ENCODE peak calls at places on chromosomes 12 and 14, in five cellular contexts. X is gastrocnemius medialis, S is AG09319, K is ovary, R is AG10803. Z is an unnamed sample.

GRCh38 chr14:49173765-49174373 is 412.3 kb downstream of the RPS29 start:
- DNase-seq in X (no peak), S (peak), K (no peak), R (peak), Z (peak)

GRCh38 chr14:43005807-43006206 is 1399.1 kb downstream of the LRFN5 start:
- DNase-seq in X (no peak), S (no peak), K (no peak), R (no peak), Z (peak)

GRCh38 chr14:81594012-81594411 is 60.4 kb upstream of the SEL1L start:
- DNase-seq in X (peak), S (no peak), K (no peak), R (no peak), Z (peak)

GRCh38 chr12:27179399-27180214 is 64.5 kb upstream of the STK38L start:
- DNase-seq in X (no peak), S (no peak), K (no peak), R (peak), Z (peak)

GRCh38 chr14:82689948-82690347 is 1156.3 kb upstream of the SEL1L start:
- DNase-seq in X (no peak), S (no peak), K (no peak), R (no peak), Z (no peak)

GRCh38 chr12:29103539-29103974 is 45.5 kb upstream of the FAR2 start:
- DNase-seq in X (no peak), S (no peak), K (no peak), R (no peak), Z (no peak)

GRCh38 chr14:54606631-54607133 is 39.8 kb downstream of the SAMD4A start:
- DNase-seq in X (peak), S (peak), K (no peak), R (peak), Z (peak)

GRCh38 chr14:104220225-104221070 is 82.1 kb downstream of the KIF26A start:
- DNase-seq in X (no peak), S (no peak), K (no peak), R (no peak), Z (no peak)

GRCh38 chr12:101166866-101167265 is 43.2 kb downstream of the SLC5A8 start:
- DNase-seq in X (no peak), S (no peak), K (no peak), R (no peak), Z (no peak)

GRCh38 chr12:52442600-52443061 is 8.5 kb upstream of the KRT75 start:
- DNase-seq in X (no peak), S (no peak), K (no peak), R (peak), Z (peak)
- TF ChIP-seq CTCF in X (no peak), S (no peak), K (no peak), R (peak), Z (peak)

GRCh38 chr12:64587447-64587846 is 22.8 kb upstream of the RASSF3 start:
- DNase-seq in X (no peak), S (no peak), K (no peak), R (no peak), Z (no peak)

GRCh38 chr12:64585085-64585484 is 25.2 kb upstream of the RASSF3 start:
- DNase-seq in X (no peak), S (no peak), K (no peak), R (peak), Z (no peak)

GRCh38 chr12:64595863-64596793 is 14.2 kb upstream of the RASSF3 start:
- DNase-seq in X (peak), S (no peak), K (no peak), R (no peak), Z (no peak)

GRCh38 chr12:64590183-64590582 is 20.1 kb upstream of the RASSF3 start:
- DNase-seq in X (no peak), S (no peak), K (no peak), R (no peak), Z (no peak)
- TF ChIP-seq CTCF in X (no peak), S (no peak), K (no peak), R (no peak), Z (no peak)

GRCh38 chr12:7042847-7043246 is 17.7 kb upstream of the C1S start:
- DNase-seq in X (no peak), S (no peak), K (no peak), R (peak), Z (peak)
- TF ChIP-seq CTCF in X (peak), S (peak), K (no peak), R (peak), Z (peak)

GRCh38 chr14:70858641-70859040 is 48.6 kb upstream of the PCNX1 start:
- DNase-seq in X (no peak), S (no peak), K (no peak), R (no peak), Z (no peak)

GRCh38 chr14:70857499-70857895 is 48.2 kb upstream of the MAP3K9 start:
- DNase-seq in X (no peak), S (no peak), K (no peak), R (no peak), Z (peak)

GRCh38 chr14:70855486-70855885 is 46.2 kb upstream of the MAP3K9 start:
- DNase-seq in X (no peak), S (no peak), K (no peak), R (no peak), Z (no peak)

GRCh38 chr14:70856851-70857498 is 47.7 kb upstream of the MAP3K9 start:
- DNase-seq in X (no peak), S (no peak), K (no peak), R (peak), Z (peak)
- TF ChIP-seq CTCF in X (no peak), S (no peak), K (no peak), R (no peak), Z (no peak)

Z was measured in choroid plexus epithelial cell.